ENCODE peak calls at places on chromosomes 6 and 20, in six cellular contexts. V, M, S, P, T and Y are unnamed samples.

GRCh38 chr6:27720607-27721580 is 191.3 kb downstream of the OR2B2 start:
- DNase-seq in V (peak), M (no peak), S (peak), P (peak), T (no peak), Y (peak)

GRCh38 chr6:149130093-149130872 is 187.2 kb upstream of the TAB2 start:
- DNase-seq in V (peak), M (no peak), S (no peak), P (peak), T (no peak), Y (peak)

GRCh38 chr6:15901141-15902115 is 227.5 kb upstream of the MYLIP start:
- DNase-seq in V (no peak), M (no peak), S (no peak), P (no peak), T (no peak), Y (no peak)

GRCh38 chr20:46828471-46828870 is 66.2 kb upstream of the EYA2 start:
- DNase-seq in V (peak), M (peak), S (peak), P (peak), T (no peak), Y (peak)

GRCh38 chr6:118786696-118787453 is 107.1 kb upstream of the ASF1A start:
- DNase-seq in V (no peak), M (no peak), S (no peak), P (no peak), T (no peak), Y (no peak)

GRCh38 chr20:62376112-62377063 is 9.3 kb upstream of the LAMA5 start:
- DNase-seq in V (no peak), M (no peak), S (peak), P (no peak), T (peak), Y (peak)

GRCh38 chr6:56406276-56407269 is 159.2 kb upstream of the COL21A1 start:
- DNase-seq in V (no peak), M (no peak), S (no peak), P (no peak), T (no peak), Y (no peak)

GRCh38 chr6:163630096-163630495 is 215.6 kb downstream of the QKI start:
- DNase-seq in V (no peak), M (no peak), S (no peak), P (no peak), T (no peak), Y (no peak)

GRCh38 chr6:115545410-115545986 is 515.2 kb downstream of the FRK start:
- DNase-seq in V (peak), M (no peak), S (no peak), P (no peak), T (no peak), Y (no peak)

GRCh38 chr6:157224178-157224956 is 99.0 kb downstream of the TMEM242 start:
- DNase-seq in V (no peak), M (no peak), S (no peak), P (no peak), T (peak), Y (no peak)

GRCh38 chr6:158772851-158773371 is 46.3 kb downstream of the EZR start:
- DNase-seq in V (no peak), M (peak), S (peak), P (peak), T (peak), Y (peak)

GRCh38 chr6:128305976-128306375 is 214.4 kb downstream of the PTPRK start:
- DNase-seq in V (no peak), M (no peak), S (no peak), P (no peak), T (no peak), Y (peak)

GRCh38 chr6:112979830-112980229 is 632.7 kb downstream of the RFPL4B start:
- DNase-seq in V (peak), M (peak), S (peak), P (peak), T (no peak), Y (peak)

GRCh38 chr6:4774715-4775590 is 1.3 kb upstream of the CDYL start:
- DNase-seq in V (no peak), M (no peak), S (no peak), P (no peak), T (peak), Y (no peak)

GRCh38 chr6:14765106-14765505 is 480.8 kb upstream of the JARID2 start:
- DNase-seq in V (peak), M (no peak), S (no peak), P (peak), T (no peak), Y (peak)

GRCh38 chr6:166476634-166477215 is 94.0 kb upstream of the MPC1 start:
- DNase-seq in V (no peak), M (no peak), S (no peak), P (no peak), T (peak), Y (no peak)

GRCh38 chr20:62362991-62363919 is 3.9 kb downstream of the LAMA5 start:
- DNase-seq in V (peak), M (no peak), S (no peak), P (no peak), T (peak), Y (no peak)

GRCh38 chr6:108897371-108897770 is 49.1 kb downstream of the ARMC2 start:
- DNase-seq in V (peak), M (no peak), S (peak), P (peak), T (no peak), Y (peak)

GRCh38 chr6:104182811-104183210 is 676.9 kb downstream of the HACE1 start:
- DNase-seq in V (peak), M (no peak), S (peak), P (peak), T (no peak), Y (no peak)

GRCh38 chr6:32096394-32097258 is 12.5 kb downstream of the TNXB start:
- DNase-seq in V (no peak), M (no peak), S (no peak), P (no peak), T (no peak), Y (no peak)

GRCh38 chr6:167238694-167239467 is 52.2 kb upstream of the UNC93A start:
- DNase-seq in V (no peak), M (no peak), S (no peak), P (no peak), T (no peak), Y (no peak)

GRCh38 chr6:35419431-35419830 is 32.7 kb upstream of the FANCE start:
- DNase-seq in V (peak), M (no peak), S (peak), P (peak), T (no peak), Y (peak)

GRCh38 chr6:7621761-7622160 is 31.8 kb downstream of the SNRNP48 start:
- DNase-seq in V (no peak), M (no peak), S (peak), P (no peak), T (no peak), Y (peak)

GRCh38 chr20:982754-983153 is 19.4 kb downstream of the RSPO4 start:
- DNase-seq in V (no peak), M (no peak), S (no peak), P (no peak), T (no peak), Y (no peak)

GRCh38 chr6:137013738-137014602 is 30.8 kb downstream of the IL20RA start:
- DNase-seq in V (peak), M (no peak), S (peak), P (peak), T (no peak), Y (peak)

GRCh38 chr6:112282217-112282616 is 27.9 kb upstream of the LAMA4 start:
- DNase-seq in V (peak), M (peak), S (peak), P (peak), T (peak), Y (peak)

GRCh38 chr6:128259735-128260685 is 260.4 kb downstream of the PTPRK start:
- DNase-seq in V (no peak), M (no peak), S (no peak), P (no peak), T (no peak), Y (peak)

GRCh38 chr6:43676962-43677606 is 10.5 kb downstream of the MRPS18A start:
- DNase-seq in V (no peak), M (no peak), S (no peak), P (no peak), T (no peak), Y (no peak)

GRCh38 chr6:43671801-43672690 is 15.5 kb downstream of the MRPS18A start:
- DNase-seq in V (no peak), M (no peak), S (no peak), P (no peak), T (no peak), Y (peak)

GRCh38 chr6:43673444-43674063 is 14.0 kb downstream of the MRPS18A start:
- DNase-seq in V (no peak), M (no peak), S (no peak), P (no peak), T (no peak), Y (no peak)

GRCh38 chr6:43677759-43678158 is 9.8 kb downstream of the MRPS18A start:
- DNase-seq in V (no peak), M (no peak), S (no peak), P (no peak), T (no peak), Y (no peak)

GRCh38 chr6:43674921-43675320 is 12.7 kb downstream of the MRPS18A start:
- DNase-seq in V (no peak), M (no peak), S (no peak), P (no peak), T (no peak), Y (no peak)
- TF ChIP-seq CTCF in V (no peak), M (no peak), S (no peak), P (no peak), T (no peak), Y (no peak)

GRCh38 chr20:50320910-50321796 is 130.5 kb downstream of the CEBPB start:
- DNase-seq in V (peak), M (peak), S (peak), P (peak), T (peak), Y (peak)
- H3K4me3 ChIP-seq in V (peak), M (peak), S (peak), P (peak), T (peak), Y (peak)

DNA sequence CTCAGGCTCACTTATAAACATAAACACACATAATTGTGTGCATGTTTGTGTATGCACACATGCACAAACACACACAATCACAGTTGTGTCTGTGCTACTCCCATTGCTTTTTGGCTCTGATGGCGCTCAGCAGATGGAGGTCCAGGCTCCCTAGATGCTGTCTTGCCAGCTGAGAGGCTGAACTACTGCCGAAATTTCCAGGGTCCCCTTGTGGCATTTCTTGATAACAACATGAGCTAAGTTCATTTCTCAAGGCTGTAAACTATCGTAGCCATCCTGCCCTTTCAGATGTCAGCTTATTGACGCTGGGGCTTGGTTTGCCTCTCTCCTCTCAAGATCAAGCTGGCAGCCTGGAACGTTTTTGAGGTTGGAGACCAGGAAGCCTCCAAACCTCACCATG is 313.9 kb upstream of the RNF24 start:
- DNase-seq in V (no peak), M (no peak), S (no peak), P (no peak), T (no peak), Y (no peak)
- TF ChIP-seq CTCF in V (peak), M (no peak), S (no peak), P (no peak), T (no peak), Y (no peak)

GRCh38 chr6:101396552-101397173 is 3.2 kb downstream of the GRIK2 start:
- DNase-seq in V (peak), M (no peak), S (peak), P (peak), T (peak), Y (peak)

GRCh38 chr6:101399627-101399955 is 6.1 kb downstream of the GRIK2 start:
- DNase-seq in V (no peak), M (no peak), S (no peak), P (no peak), T (no peak), Y (no peak)

GRCh38 chr6:101400341-101400740 is 6.8 kb downstream of the GRIK2 start:
- DNase-seq in V (no peak), M (no peak), S (no peak), P (no peak), T (no peak), Y (no peak)

GRCh38 chr6:101397199-101397598 is 3.7 kb downstream of the GRIK2 start:
- DNase-seq in V (peak), M (no peak), S (peak), P (peak), T (no peak), Y (peak)

DNA sequence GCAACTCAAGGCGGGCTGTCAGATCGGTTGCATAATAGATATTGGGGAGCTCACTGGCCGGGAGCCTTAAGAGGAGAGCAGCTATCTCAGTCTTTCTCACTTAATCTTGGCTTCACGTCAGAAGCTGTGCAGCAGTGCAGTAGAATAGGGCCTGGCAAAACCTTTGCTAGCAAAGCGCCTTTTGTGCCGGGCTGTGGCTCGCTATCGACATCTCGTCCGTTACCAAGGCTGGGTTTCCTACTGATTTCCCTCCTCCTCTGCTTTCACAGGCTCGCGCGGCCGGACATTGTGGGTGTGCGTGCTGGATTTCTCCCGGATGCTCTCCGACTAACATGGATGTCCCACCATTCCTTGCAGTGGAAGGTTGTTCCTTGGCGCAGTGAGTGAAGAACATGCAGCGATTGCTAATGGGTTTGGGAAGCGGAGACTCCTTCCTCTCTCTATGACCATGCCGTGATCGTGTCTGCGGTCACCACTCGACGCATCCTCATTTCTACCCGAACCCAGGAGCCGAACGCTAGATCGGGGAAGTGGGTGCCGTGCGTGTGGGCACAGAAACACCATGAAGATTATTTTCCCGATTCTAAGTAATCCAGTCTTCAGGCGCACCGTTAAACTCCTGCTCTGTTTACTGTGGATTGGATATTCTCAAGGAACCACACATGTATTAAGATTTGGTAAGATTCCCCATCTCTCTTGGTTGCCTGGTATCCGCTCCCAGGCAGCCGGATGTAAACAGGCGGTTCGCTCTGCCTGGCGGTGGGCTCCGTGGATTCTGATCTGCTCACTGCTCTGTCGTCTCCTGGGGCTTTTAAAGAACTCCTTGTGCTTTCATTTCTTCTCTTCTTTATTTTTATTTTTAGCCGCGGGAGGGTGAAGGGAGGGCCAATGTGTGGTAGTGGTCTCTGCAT is 5.5 kb downstream of the GRIK2 start:
- DNase-seq in V (no peak), M (no peak), S (no peak), P (no peak), T (no peak), Y (no peak)
- H3K4me3 ChIP-seq in V (no peak), M (no peak), S (peak), P (no peak), T (no peak), Y (peak)

GRCh38 chr20:60063739-60064138 is 105.5 kb downstream of the CDH26 start:
- DNase-seq in V (no peak), M (no peak), S (no peak), P (no peak), T (no peak), Y (no peak)

GRCh38 chr20:60060593-60060992 is 102.4 kb downstream of the CDH26 start:
- DNase-seq in V (no peak), M (no peak), S (no peak), P (no peak), T (no peak), Y (no peak)

GRCh38 chr20:60064554-60064953 is 106.3 kb downstream of the CDH26 start:
- DNase-seq in V (no peak), M (no peak), S (no peak), P (no peak), T (no peak), Y (no peak)

GRCh38 chr20:60060006-60060557 is 101.9 kb downstream of the CDH26 start:
- DNase-seq in V (no peak), M (no peak), S (no peak), P (no peak), T (no peak), Y (no peak)

DNA sequence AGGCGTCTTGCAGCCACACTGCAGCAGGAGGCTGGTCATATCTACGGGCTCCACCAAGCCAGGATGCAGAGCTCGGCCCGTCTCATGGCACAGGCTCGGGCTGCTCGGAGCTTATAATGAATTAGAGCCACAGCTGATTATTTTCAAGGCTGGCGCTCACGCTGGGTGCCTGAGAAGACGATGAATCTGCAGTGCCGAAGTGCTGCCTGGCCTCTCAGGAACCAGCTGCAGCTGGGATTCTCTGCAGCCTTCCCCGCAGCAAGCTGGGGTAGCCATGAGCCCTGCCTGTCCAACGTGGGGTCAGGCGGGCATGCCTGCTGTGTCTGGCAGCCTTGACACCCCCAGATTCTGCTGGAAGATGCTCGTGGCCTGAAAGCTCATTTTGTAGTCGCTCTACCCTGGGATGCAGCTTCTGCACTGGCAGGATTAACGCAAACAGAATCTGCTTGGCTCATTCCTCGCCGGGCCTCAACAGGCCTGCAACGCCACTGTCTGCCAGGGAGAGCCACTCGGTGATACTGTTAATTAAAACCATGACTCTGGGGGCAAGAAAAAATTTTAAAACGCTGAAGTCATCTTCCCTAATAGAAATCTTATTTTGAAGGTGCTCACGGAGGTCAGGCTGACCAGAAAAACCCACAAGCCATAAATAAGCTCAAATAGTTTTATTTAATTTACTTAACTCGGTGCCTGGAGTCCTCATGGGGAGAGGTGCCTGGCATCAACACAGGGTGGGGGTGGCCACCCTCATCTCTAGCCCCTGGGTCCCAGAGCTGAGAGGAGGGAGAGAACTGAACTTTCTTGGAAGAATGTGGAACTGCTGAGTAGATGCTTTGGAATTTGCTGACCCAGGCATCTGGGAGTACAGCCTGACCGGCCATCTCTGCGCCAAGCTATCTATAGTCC is 104.5 kb downstream of the CDH26 start:
- DNase-seq in V (no peak), M (peak), S (peak), P (peak), T (no peak), Y (peak)
- TF ChIP-seq CTCF in V (no peak), M (no peak), S (no peak), P (peak), T (no peak), Y (no peak)